ENCODE peak calls at places on chromosome 19, in seven cellular contexts. O is GM12878, S is GM12892, R is H1, M is HepG2, G is K562, A is SK-N-SH. C is an unnamed sample.

GRCh38 chr19:55231391-55232283 is 3.1 kb upstream of the TMEM86B start:
- DNase-seq in M (no peak), O (no peak), A (no peak), R (no peak), S (no peak), G (no peak), C (no peak)

GRCh38 chr19:54470276-54470887 is 2.7 kb downstream of the CDC42EP5 start:
- DNase-seq in S (no peak), O (no peak), G (no peak), A (no peak), M (no peak), R (no peak), C (no peak)

GRCh38 chr19:50559636-50560035 is 8.6 kb downstream of the LRRC4B start:
- DNase-seq in R (no peak), S (no peak), A (no peak), M (no peak), O (no peak), G (no peak), C (no peak)

GRCh38 chr19:24140099-24140498 is 53.1 kb downstream of the ZNF254 start:
- DNase-seq in S (no peak), G (peak; percentile 9), R (no peak), O (no peak), A (no peak), M (peak; percentile 92), C (no peak)

GRCh38 chr19:53158119-53158656 is 665 bp downstream of the ZNF347 start:
- DNase-seq in R (no peak), O (no peak), A (peak; percentile 58), S (peak; percentile 20), G (peak; percentile 51), M (no peak), C (peak; percentile 24)

GRCh38 chr19:5804516-5805464 is at the start of gene NRTN:
- DNase-seq in S (peak; percentile 70), A (peak; percentile 82), R (no peak), M (no peak), G (peak; percentile 72), O (no peak), C (peak; percentile 68)

GRCh38 chr19:15161028-15161984 is 39.5 kb downstream of the NOTCH3 start:
- DNase-seq in M (peak; percentile 61), S (no peak), A (peak; percentile 55), O (no peak), R (no peak), G (peak; percentile 72), C (peak; percentile 66)

GRCh38 chr19:18388328-18389094 is 2.6 kb downstream of the GDF15 start:
- DNase-seq in O (peak; percentile 60), G (peak; percentile 92), S (peak; percentile 94), M (peak; percentile 52), R (no peak), A (peak; percentile 98), C (peak; percentile 92)

GRCh38 chr19:49558591-49558990 is 21.8 kb downstream of the NOSIP start:
- DNase-seq in R (no peak), G (no peak), M (no peak), O (no peak), A (no peak), S (no peak), C (no peak)

GRCh38 chr19:53102701-53103140 is 501 bp downstream of the ZNF160 start:
- DNase-seq in O (no peak), A (peak; percentile 69), M (no peak), G (peak; percentile 30), R (no peak), S (peak; percentile 33), C (no peak)

GRCh38 chr19:40339018-40339728 is 9.0 kb downstream of the C19orf47 start:
- DNase-seq in S (no peak), M (no peak), A (no peak), O (no peak), G (no peak), R (no peak), C (no peak)

GRCh38 chr19:33293255-33294057 is 8.9 kb downstream of the CEBPA start:
- DNase-seq in R (no peak), O (no peak), G (peak; percentile 38), A (no peak), S (no peak), M (peak; percentile 93), C (no peak)

GRCh38 chr19:7912144-7912696 is 2.4 kb upstream of the TGFBR3L start:
- DNase-seq in G (no peak), A (no peak), S (no peak), M (no peak), R (no peak), O (no peak), C (no peak)

GRCh38 chr19:28350037-28350436 is 862.9 kb downstream of the UQCRFS1 start:
- DNase-seq in O (no peak), S (no peak), A (no peak), G (no peak), R (no peak), M (no peak), C (no peak)

GRCh38 chr19:29528946-29529645 is 3.3 kb downstream of the VSTM2B start:
- DNase-seq in M (no peak), R (no peak), A (no peak), S (no peak), O (no peak), G (no peak), C (no peak)

GRCh38 chr19:50459638-50460037 is 16.7 kb upstream of the EMC10 start:
- DNase-seq in O (no peak), S (no peak), R (no peak), M (no peak), G (no peak), A (no peak), C (no peak)

GRCh38 chr19:20422616-20423205 is 142.9 kb downstream of the ZNF737 start:
- DNase-seq in S (no peak), O (no peak), A (no peak), R (no peak), G (no peak), M (no peak), C (no peak)

GRCh38 chr19:20422216-20422615 is 143.4 kb downstream of the ZNF737 start:
- DNase-seq in R (no peak), G (no peak), A (no peak), S (no peak), M (no peak), O (no peak), C (no peak)

GRCh38 chr19:20423381-20424207 is 142.0 kb downstream of the ZNF737 start:
- DNase-seq in O (no peak), G (peak; percentile 27), S (no peak), R (no peak), M (no peak), A (peak; percentile 15), C (no peak)
- TF ChIP-seq TAF1 in O (no peak), G (no peak), S (no peak), R (peak; percentile 74), M (no peak), A (no peak), C (no peak)

DNA sequence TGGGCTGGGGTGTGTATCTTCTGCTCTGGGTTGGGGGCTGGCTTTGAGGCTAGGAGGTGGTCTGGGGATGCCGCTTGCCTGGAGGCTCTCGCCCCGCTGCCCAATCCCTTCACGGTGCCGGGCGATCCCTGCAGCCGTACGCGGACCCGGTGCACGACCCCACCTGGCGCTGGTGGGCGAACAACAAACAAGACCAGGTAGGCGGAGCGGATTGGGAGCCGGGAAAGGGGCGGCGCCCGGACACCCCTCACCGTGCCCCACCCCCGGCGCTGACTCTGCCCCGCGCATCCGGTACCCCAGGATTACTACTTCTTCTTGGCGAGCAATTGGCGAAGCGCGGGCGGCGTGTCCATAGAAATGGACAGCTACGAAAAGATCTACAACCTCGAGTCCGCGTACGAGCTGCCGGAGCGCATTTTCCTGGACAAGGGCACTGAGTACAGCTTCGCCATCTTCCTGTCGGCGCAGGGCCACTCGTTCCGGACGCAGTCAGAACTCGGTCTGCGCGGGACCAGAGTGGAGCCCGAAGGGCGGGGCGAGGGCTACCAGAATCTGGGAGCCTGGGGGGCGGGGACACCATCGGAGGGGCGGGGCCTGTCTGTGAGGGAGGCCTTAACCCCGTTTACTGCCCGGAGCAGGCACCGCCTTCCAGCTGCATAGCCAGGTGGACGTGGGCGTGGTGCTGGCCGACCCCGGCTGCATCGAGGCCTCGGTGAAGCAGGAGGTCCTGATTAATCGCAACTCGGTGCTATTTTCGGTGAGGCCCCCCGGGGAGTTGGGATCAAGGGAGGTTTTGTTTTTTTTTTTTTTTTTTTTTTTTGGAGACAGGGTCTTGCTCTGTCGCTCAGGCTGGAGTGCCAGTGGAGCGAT is 12.1 kb upstream of the PSMD8 start:
- DNase-seq in O (no peak), S (peak; percentile 63), G (peak; percentile 92), M (peak; percentile 23), R (peak; percentile 71), A (peak; percentile 92), C (peak; percentile 72)
- TF ChIP-seq TAF1 in O (no peak), S (no peak), G (no peak), M (no peak), R (peak; percentile 69), A (peak; percentile 36), C (no peak)

GRCh38 chr19:13849991-13850909 is 26.7 kb upstream of the NANOS3 start:
- DNase-seq in S (no peak), R (no peak), M (peak; percentile 53), G (peak; percentile 92), O (no peak), A (peak; percentile 89), C (peak; percentile 65)
- TF ChIP-seq TAF1 in S (no peak), R (no peak), M (no peak), G (no peak), O (no peak), A (no peak), C (no peak)

DNA sequence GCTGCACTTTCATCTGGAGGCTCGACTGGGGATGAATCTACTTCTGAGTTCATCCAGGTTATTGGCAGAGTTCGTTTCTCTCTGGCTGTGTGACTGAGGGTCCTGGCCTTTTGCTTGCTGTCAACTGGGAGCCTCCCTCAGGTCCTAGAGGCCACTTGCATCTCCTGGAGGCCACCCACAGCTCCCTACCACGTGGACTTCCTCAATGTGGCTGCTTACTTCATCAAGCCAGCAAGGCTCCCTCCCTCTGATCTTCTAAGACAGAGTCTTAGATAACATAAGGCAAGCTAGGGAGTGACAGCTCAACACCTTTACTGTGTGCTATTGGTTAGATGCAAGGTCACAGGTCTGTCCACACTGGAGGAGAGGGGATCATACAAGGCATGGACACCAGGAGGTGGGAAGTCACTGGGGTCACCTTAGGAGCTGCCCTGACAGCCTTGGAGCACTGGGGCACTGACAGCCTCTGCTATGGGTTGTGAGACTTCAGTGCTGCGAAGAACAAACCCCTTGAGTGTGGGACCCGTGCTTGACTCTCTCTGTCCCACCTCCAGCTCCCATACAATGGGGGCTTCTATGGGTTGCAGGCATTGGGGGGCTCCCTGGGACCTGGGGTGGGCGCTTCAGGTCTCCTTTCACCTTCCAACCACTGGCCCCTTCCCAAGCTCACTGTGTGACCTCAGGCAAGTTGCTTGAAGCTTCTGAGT is 5.3 kb downstream of the FAM187B start:
- DNase-seq in S (no peak), R (no peak), A (no peak), O (no peak), M (no peak), G (peak; percentile 68), C (no peak)
- TF ChIP-seq TAF1 in S (no peak), R (no peak), A (no peak), O (no peak), M (no peak), G (no peak), C (no peak)

C was measured in GM12891.